ENCODE peak calls at places on chromosome 5, in ten cellular contexts. One of them, this sample, is unnamed.

GRCh38 chr5:180400416-180400815 is 47.3 kb upstream of the GFPT2 start:
- DNase-seq in A673: no peak
- DNase-seq in endodermal cell: no peak
- DNase-seq in tibial artery: peak
- DNase-seq in hepatocyte: no peak
- DNase-seq in HFF-Myc: no peak
- DNase-seq in fibroblast of lung: no peak
- DNase-seq in endothelial cell: no peak
- DNase-seq in heart left ventricle: no peak
- DNase-seq in IMR-90: no peak
- DNase-seq in this sample: no peak

GRCh38 chr5:91643796-91644195 is 260.7 kb upstream of the ARRDC3 start:
- DNase-seq in endodermal cell: no peak
- DNase-seq in A673: no peak
- DNase-seq in hepatocyte: no peak
- DNase-seq in tibial artery: no peak
- DNase-seq in fibroblast of lung: peak
- DNase-seq in heart left ventricle: no peak
- DNase-seq in HFF-Myc: no peak
- DNase-seq in IMR-90: peak
- DNase-seq in endothelial cell: no peak
- DNase-seq in this sample: no peak

GRCh38 chr5:171676286-171676944 is 109.2 kb upstream of the SMIM23 start:
- DNase-seq in A673: no peak
- DNase-seq in IMR-90: no peak
- DNase-seq in HFF-Myc: no peak
- DNase-seq in hepatocyte: no peak
- DNase-seq in heart left ventricle: no peak
- DNase-seq in endothelial cell: no peak
- DNase-seq in tibial artery: no peak
- DNase-seq in fibroblast of lung: no peak
- DNase-seq in endodermal cell: peak
- DNase-seq in this sample: peak

GRCh38 chr5:13746026-13746425 is 198.5 kb downstream of the DNAH5 start:
- DNase-seq in HFF-Myc: no peak
- DNase-seq in A673: no peak
- DNase-seq in endodermal cell: no peak
- DNase-seq in heart left ventricle: no peak
- DNase-seq in tibial artery: no peak
- DNase-seq in fibroblast of lung: no peak
- DNase-seq in IMR-90: peak
- DNase-seq in endothelial cell: no peak
- DNase-seq in hepatocyte: no peak
- DNase-seq in this sample: no peak

GRCh38 chr5:72509401-72509800 is 2.2 kb upstream of the ZNF366 start:
- DNase-seq in hepatocyte: no peak
- DNase-seq in IMR-90: no peak
- DNase-seq in HFF-Myc: no peak
- DNase-seq in heart left ventricle: peak
- DNase-seq in tibial artery: peak
- DNase-seq in fibroblast of lung: no peak
- DNase-seq in endothelial cell: no peak
- DNase-seq in endodermal cell: peak
- DNase-seq in A673: no peak
- DNase-seq in this sample: peak

GRCh38 chr5:1312206-1312605 is 17.3 kb upstream of the TERT start:
- DNase-seq in A673: no peak
- DNase-seq in HFF-Myc: no peak
- DNase-seq in fibroblast of lung: no peak
- DNase-seq in tibial artery: no peak
- DNase-seq in heart left ventricle: no peak
- DNase-seq in endodermal cell: peak
- DNase-seq in hepatocyte: no peak
- DNase-seq in IMR-90: no peak
- DNase-seq in endothelial cell: no peak
- DNase-seq in this sample: no peak

GRCh38 chr5:172561151-172561550 is 79.9 kb upstream of the NEURL1B start:
- DNase-seq in endodermal cell: no peak
- DNase-seq in A673: no peak
- DNase-seq in IMR-90: peak
- DNase-seq in tibial artery: no peak
- DNase-seq in heart left ventricle: no peak
- DNase-seq in endothelial cell: no peak
- DNase-seq in fibroblast of lung: peak
- DNase-seq in HFF-Myc: no peak
- DNase-seq in hepatocyte: no peak
- DNase-seq in this sample: peak

GRCh38 chr5:110335361-110336046 is 391.0 kb downstream of the TMEM232 start:
- DNase-seq in HFF-Myc: peak
- DNase-seq in hepatocyte: no peak
- DNase-seq in endothelial cell: no peak
- DNase-seq in tibial artery: no peak
- DNase-seq in fibroblast of lung: peak
- DNase-seq in endodermal cell: no peak
- DNase-seq in A673: peak
- DNase-seq in IMR-90: peak
- DNase-seq in heart left ventricle: no peak
- DNase-seq in this sample: peak

GRCh38 chr5:147390654-147391053 is 119.2 kb downstream of the DPYSL3 start:
- DNase-seq in hepatocyte: no peak
- DNase-seq in heart left ventricle: no peak
- DNase-seq in fibroblast of lung: no peak
- DNase-seq in endothelial cell: no peak
- DNase-seq in A673: no peak
- DNase-seq in IMR-90: no peak
- DNase-seq in endodermal cell: no peak
- DNase-seq in HFF-Myc: no peak
- DNase-seq in tibial artery: no peak
- DNase-seq in this sample: no peak

GRCh38 chr5:147391781-147392180 is 118.1 kb downstream of the DPYSL3 start:
- DNase-seq in HFF-Myc: peak
- DNase-seq in fibroblast of lung: peak
- DNase-seq in endothelial cell: peak
- DNase-seq in endodermal cell: peak
- DNase-seq in A673: peak
- DNase-seq in IMR-90: peak
- DNase-seq in hepatocyte: peak
- DNase-seq in tibial artery: peak
- DNase-seq in heart left ventricle: no peak
- DNase-seq in this sample: peak

GRCh38 chr5:147394273-147394672 is 115.6 kb downstream of the DPYSL3 start:
- DNase-seq in tibial artery: no peak
- DNase-seq in HFF-Myc: no peak
- DNase-seq in A673: no peak
- DNase-seq in IMR-90: no peak
- DNase-seq in endothelial cell: no peak
- DNase-seq in heart left ventricle: no peak
- DNase-seq in fibroblast of lung: no peak
- DNase-seq in hepatocyte: no peak
- DNase-seq in endodermal cell: no peak
- DNase-seq in this sample: no peak

GRCh38 chr5:147396070-147396469 is 113.8 kb downstream of the DPYSL3 start:
- DNase-seq in IMR-90: no peak
- DNase-seq in heart left ventricle: no peak
- DNase-seq in A673: no peak
- DNase-seq in fibroblast of lung: peak
- DNase-seq in endothelial cell: no peak
- DNase-seq in hepatocyte: no peak
- DNase-seq in HFF-Myc: no peak
- DNase-seq in tibial artery: peak
- DNase-seq in endodermal cell: no peak
- DNase-seq in this sample: no peak

DNA sequence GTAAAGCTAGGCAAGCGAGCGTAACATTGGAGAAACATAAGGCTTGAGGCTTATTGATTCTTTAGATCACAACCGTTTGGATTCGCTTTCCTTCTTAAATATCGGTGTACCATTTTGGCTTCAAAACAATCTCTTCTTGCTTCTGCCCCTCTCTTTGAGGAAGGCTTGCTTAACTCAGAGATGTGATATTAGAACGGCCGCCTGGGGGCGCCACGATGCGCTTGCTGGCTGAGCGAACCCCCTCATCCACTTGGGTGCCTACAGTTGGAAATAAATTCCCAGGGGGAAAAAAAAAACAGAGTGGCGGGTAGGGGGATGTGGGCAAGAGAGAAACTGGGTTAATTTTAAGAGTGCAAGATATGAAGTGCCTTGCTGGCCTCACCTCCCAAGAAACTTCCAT is 116.0 kb downstream of the DPYSL3 start:
- DNase-seq in HFF-Myc: no peak
- DNase-seq in hepatocyte: no peak
- DNase-seq in IMR-90: no peak
- DNase-seq in endothelial cell: peak
- DNase-seq in tibial artery: no peak
- DNase-seq in A673: no peak
- DNase-seq in heart left ventricle: no peak
- DNase-seq in fibroblast of lung: no peak
- DNase-seq in endodermal cell: peak
- DNase-seq in this sample: no peak
- TF ChIP-seq CTCF in HFF-Myc: peak
- TF ChIP-seq CTCF in hepatocyte: peak
- TF ChIP-seq CTCF in IMR-90: peak
- TF ChIP-seq CTCF in endothelial cell: peak
- TF ChIP-seq CTCF in tibial artery: peak
- TF ChIP-seq CTCF in A673: peak
- TF ChIP-seq CTCF in heart left ventricle: peak
- TF ChIP-seq CTCF in fibroblast of lung: peak
- TF ChIP-seq CTCF in endodermal cell: peak
- TF ChIP-seq CTCF in this sample: peak

GRCh38 chr5:102666164-102666951 is 88.7 kb upstream of the PAM start:
- DNase-seq in IMR-90: no peak
- DNase-seq in endothelial cell: no peak
- DNase-seq in hepatocyte: no peak
- DNase-seq in tibial artery: no peak
- DNase-seq in HFF-Myc: peak
- DNase-seq in endodermal cell: no peak
- DNase-seq in A673: peak
- DNase-seq in fibroblast of lung: no peak
- DNase-seq in heart left ventricle: no peak
- DNase-seq in this sample: peak

GRCh38 chr5:102664946-102665345 is 90.2 kb upstream of the PAM start:
- DNase-seq in HFF-Myc: no peak
- DNase-seq in IMR-90: no peak
- DNase-seq in heart left ventricle: no peak
- DNase-seq in A673: peak
- DNase-seq in fibroblast of lung: no peak
- DNase-seq in hepatocyte: no peak
- DNase-seq in endodermal cell: no peak
- DNase-seq in endothelial cell: no peak
- DNase-seq in tibial artery: no peak
- DNase-seq in this sample: no peak

GRCh38 chr5:102668220-102668930 is 86.7 kb upstream of the PAM start:
- DNase-seq in heart left ventricle: no peak
- DNase-seq in IMR-90: no peak
- DNase-seq in A673: no peak
- DNase-seq in HFF-Myc: no peak
- DNase-seq in hepatocyte: no peak
- DNase-seq in tibial artery: no peak
- DNase-seq in fibroblast of lung: no peak
- DNase-seq in endothelial cell: no peak
- DNase-seq in endodermal cell: no peak
- DNase-seq in this sample: no peak

DNA sequence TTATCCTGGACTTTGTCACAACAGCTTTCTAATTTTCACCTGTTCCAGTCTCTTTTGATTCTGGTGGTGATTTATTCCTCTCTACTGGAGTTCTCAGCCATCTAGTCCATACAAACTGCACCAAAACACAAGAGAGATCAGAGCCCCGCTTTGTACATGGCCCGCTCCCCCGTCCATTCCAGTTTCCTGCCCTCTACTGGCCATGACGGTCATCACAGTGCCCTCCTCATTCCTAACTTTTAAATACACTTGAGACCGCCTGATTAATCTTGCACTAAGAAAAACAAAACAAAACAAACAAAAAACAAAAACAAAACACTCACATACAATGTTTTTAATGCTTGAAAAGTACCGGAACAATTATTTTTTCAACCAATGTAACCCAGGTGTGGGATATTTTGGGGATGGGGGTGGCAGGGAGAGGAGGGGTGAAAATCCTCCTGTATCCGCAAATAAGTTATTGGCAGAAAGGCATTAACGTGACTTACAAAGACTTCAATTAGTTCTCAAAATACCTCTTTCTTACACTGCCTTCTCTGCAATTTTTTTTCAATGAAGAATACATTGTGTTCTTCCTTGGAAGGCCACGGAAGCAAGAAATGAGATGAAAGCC is 84.8 kb upstream of the PAM start:
- DNase-seq in tibial artery: no peak
- DNase-seq in fibroblast of lung: no peak
- DNase-seq in hepatocyte: peak
- DNase-seq in heart left ventricle: no peak
- DNase-seq in HFF-Myc: no peak
- DNase-seq in endodermal cell: peak
- DNase-seq in endothelial cell: peak
- DNase-seq in A673: peak
- DNase-seq in IMR-90: no peak
- DNase-seq in this sample: no peak
- TF ChIP-seq CTCF in tibial artery: peak
- TF ChIP-seq CTCF in fibroblast of lung: peak
- TF ChIP-seq CTCF in hepatocyte: peak
- TF ChIP-seq CTCF in heart left ventricle: peak
- TF ChIP-seq CTCF in HFF-Myc: peak
- TF ChIP-seq CTCF in endodermal cell: peak
- TF ChIP-seq CTCF in endothelial cell: peak
- TF ChIP-seq CTCF in A673: peak
- TF ChIP-seq CTCF in IMR-90: peak
- TF ChIP-seq CTCF in this sample: peak

GRCh38 chr5:167319243-167319642 is 972.2 kb upstream of the WWC1 start:
- DNase-seq in A673: no peak
- DNase-seq in IMR-90: no peak
- DNase-seq in hepatocyte: no peak
- DNase-seq in endothelial cell: no peak
- DNase-seq in HFF-Myc: no peak
- DNase-seq in tibial artery: no peak
- DNase-seq in endodermal cell: no peak
- DNase-seq in fibroblast of lung: no peak
- DNase-seq in heart left ventricle: no peak
- DNase-seq in this sample: no peak
- TF ChIP-seq CTCF in A673: no peak
- TF ChIP-seq CTCF in IMR-90: no peak
- TF ChIP-seq CTCF in hepatocyte: no peak
- TF ChIP-seq CTCF in endothelial cell: no peak
- TF ChIP-seq CTCF in HFF-Myc: no peak
- TF ChIP-seq CTCF in tibial artery: no peak
- TF ChIP-seq CTCF in endodermal cell: no peak
- TF ChIP-seq CTCF in fibroblast of lung: no peak
- TF ChIP-seq CTCF in heart left ventricle: no peak
- TF ChIP-seq CTCF in this sample: no peak

GRCh38 chr5:35091734-35092133 is 44.0 kb upstream of the AGXT2 start:
- DNase-seq in IMR-90: no peak
- DNase-seq in HFF-Myc: no peak
- DNase-seq in endothelial cell: no peak
- DNase-seq in endodermal cell: no peak
- DNase-seq in heart left ventricle: no peak
- DNase-seq in fibroblast of lung: no peak
- DNase-seq in tibial artery: no peak
- DNase-seq in hepatocyte: no peak
- DNase-seq in A673: no peak
- DNase-seq in this sample: no peak

GRCh38 chr5:35092703-35093102 is 45.0 kb upstream of the AGXT2 start:
- DNase-seq in heart left ventricle: no peak
- DNase-seq in hepatocyte: no peak
- DNase-seq in HFF-Myc: no peak
- DNase-seq in A673: no peak
- DNase-seq in endothelial cell: no peak
- DNase-seq in endodermal cell: no peak
- DNase-seq in tibial artery: no peak
- DNase-seq in fibroblast of lung: no peak
- DNase-seq in IMR-90: no peak
- DNase-seq in this sample: no peak

GRCh38 chr5:35094966-35095365 is 47.2 kb upstream of the AGXT2 start:
- DNase-seq in tibial artery: no peak
- DNase-seq in IMR-90: no peak
- DNase-seq in heart left ventricle: no peak
- DNase-seq in HFF-Myc: no peak
- DNase-seq in fibroblast of lung: no peak
- DNase-seq in A673: no peak
- DNase-seq in hepatocyte: no peak
- DNase-seq in endodermal cell: no peak
- DNase-seq in endothelial cell: no peak
- DNase-seq in this sample: no peak

GRCh38 chr5:35087971-35088370 is 40.2 kb upstream of the AGXT2 start:
- DNase-seq in fibroblast of lung: peak
- DNase-seq in IMR-90: peak
- DNase-seq in tibial artery: no peak
- DNase-seq in hepatocyte: no peak
- DNase-seq in HFF-Myc: no peak
- DNase-seq in endothelial cell: no peak
- DNase-seq in A673: no peak
- DNase-seq in endodermal cell: peak
- DNase-seq in heart left ventricle: no peak
- DNase-seq in this sample: peak

GRCh38 chr5:35089688-35090314 is 42.1 kb upstream of the AGXT2 start:
- DNase-seq in A673: peak
- DNase-seq in IMR-90: peak
- DNase-seq in heart left ventricle: peak
- DNase-seq in endodermal cell: peak
- DNase-seq in hepatocyte: peak
- DNase-seq in fibroblast of lung: peak
- DNase-seq in endothelial cell: peak
- DNase-seq in HFF-Myc: peak
- DNase-seq in tibial artery: peak
- DNase-seq in this sample: peak
- TF ChIP-seq CTCF in A673: peak
- TF ChIP-seq CTCF in IMR-90: peak
- TF ChIP-seq CTCF in heart left ventricle: peak
- TF ChIP-seq CTCF in endodermal cell: peak
- TF ChIP-seq CTCF in hepatocyte: peak
- TF ChIP-seq CTCF in fibroblast of lung: peak
- TF ChIP-seq CTCF in endothelial cell: peak
- TF ChIP-seq CTCF in HFF-Myc: peak
- TF ChIP-seq CTCF in tibial artery: peak
- TF ChIP-seq CTCF in this sample: peak